ENCODE peak calls at places on chromosomes 3 and 15, in seven cellular contexts. I is nephron progenitor cell; T is fibroblast of lung; U is AG10803; M is epithelial cell of esophagus; W is non-pigmented ciliary epithelial cell; Z is activated gamma-delta T cell treated with anti-CD3 and anti-CD28 coated beads, Interleukin-2, amount 50 U/mL, for 16 hours. A is an unnamed sample.

GRCh38 chr3:160447544-160447943 is 2.0 kb downstream of the TRIM59 start:
- DNase-seq in I (no peak), T (peak; percentile 67), U (peak; percentile 46), M (peak; percentile 56), W (no peak), Z (no peak), A (peak; percentile 19)

GRCh38 chr3:14452676-14453367 is 50.4 kb downstream of the SLC6A6 start:
- DNase-seq in I (no peak), T (peak; percentile 99), U (peak; percentile 99), M (peak; percentile 92), W (peak; percentile 81), Z (no peak), A (no peak)

GRCh38 chr3:55409802-55410201 is 77.3 kb downstream of the WNT5A start:
- DNase-seq in I (no peak), T (no peak), U (no peak), M (no peak), W (no peak), Z (no peak), A (no peak)

GRCh38 chr15:33194237-33194636 is 277 bp downstream of the FMN1 start:
- DNase-seq in I (peak; percentile 31), T (peak; percentile 8), U (peak; percentile 1), M (no peak), W (no peak), Z (no peak), A (no peak)

GRCh38 chr3:72573051-72573450 is 275.2 kb downstream of the SHQ1 start:
- DNase-seq in I (no peak), T (no peak), U (no peak), M (no peak), W (no peak), Z (no peak), A (no peak)

GRCh38 chr15:29268706-29269484 is 727 bp downstream of the NSMCE3 start:
- DNase-seq in I (no peak), T (peak; percentile 37), U (peak; percentile 27), M (peak; percentile 32), W (no peak), Z (peak; percentile 22), A (peak; percentile 56)

GRCh38 chr3:164533275-164533674 is 545.0 kb downstream of the SI start:
- DNase-seq in I (no peak), T (no peak), U (no peak), M (no peak), W (no peak), Z (no peak), A (no peak)

GRCh38 chr15:73338058-73338457 is 30.7 kb downstream of the HCN4 start:
- DNase-seq in I (no peak), T (no peak), U (no peak), M (no peak), W (no peak), Z (no peak), A (no peak)

GRCh38 chr3:197019535-197019934 is 10.1 kb downstream of the MELTF start:
- DNase-seq in I (no peak), T (no peak), U (no peak), M (no peak), W (no peak), Z (no peak), A (no peak)

GRCh38 chr3:50327129-50327528 is 894 bp downstream of the TUSC2 start:
- DNase-seq in I (no peak), T (no peak), U (no peak), M (no peak), W (no peak), Z (no peak), A (no peak)

GRCh38 chr3:158563076-158563475 is 7.9 kb upstream of the MLF1 start:
- DNase-seq in I (no peak), T (no peak), U (no peak), M (no peak), W (no peak), Z (no peak), A (no peak)

GRCh38 chr3:16861432-16861831 is 23.3 kb upstream of the PLCL2 start:
- DNase-seq in I (no peak), T (no peak), U (no peak), M (no peak), W (no peak), Z (no peak), A (no peak)

GRCh38 chr15:70505411-70505919 is 257.9 kb downstream of the UACA start:
- DNase-seq in I (no peak), T (peak; percentile 74), U (peak; percentile 77), M (peak; percentile 97), W (no peak), Z (no peak), A (peak; percentile 83)

GRCh38 chr3:30980993-30981392 is 86.5 kb upstream of the GADL1 start:
- DNase-seq in I (no peak), T (no peak), U (no peak), M (no peak), W (no peak), Z (no peak), A (no peak)

GRCh38 chr3:50671331-50671730 is 3.4 kb upstream of the DOCK3 start:
- DNase-seq in I (no peak), T (peak; percentile 58), U (peak; percentile 90), M (peak; percentile 56), W (peak; percentile 57), Z (no peak), A (peak; percentile 23)

GRCh38 chr15:73922186-73923151 is 3.8 kb upstream of the LOXL1 start:
- DNase-seq in I (peak; percentile 61), T (peak; percentile 90), U (peak; percentile 75), M (no peak), W (no peak), Z (no peak), A (no peak)

GRCh38 chr3:129608087-129608935 is 1.8 kb upstream of the PLXND1 start:
- DNase-seq in I (no peak), T (peak; percentile 66), U (peak; percentile 68), M (peak; percentile 34), W (no peak), Z (no peak), A (peak; percentile 46)

GRCh38 chr3:139339219-139339906 is 4.5 kb upstream of the MRPS22 start:
- DNase-seq in I (no peak), T (no peak), U (no peak), M (no peak), W (peak; percentile 10), Z (no peak), A (peak; percentile 91)

GRCh38 chr15:100114526-100114925 is 227.2 kb downstream of the ADAMTS17 start:
- DNase-seq in I (peak; percentile 47), T (peak; percentile 54), U (peak; percentile 48), M (no peak), W (no peak), Z (no peak), A (no peak)

GRCh38 chr15:29263289-29263688 is 6.3 kb downstream of the NSMCE3 start:
- DNase-seq in I (no peak), T (no peak), U (no peak), M (no peak), W (no peak), Z (no peak), A (no peak)